ENCODE peak calls at places on chromosomes 4 and X, in four cellular contexts. F is OCI-LY7, R is DMS153, W is ELR. Y is an unnamed sample.

GRCh38 chrX:153924149-153924861 is 1.8 kb downstream of the ARHGAP4 start:
- DNase-seq in F (peak; percentile 76), R (peak; percentile 73), W (peak; percentile 61), Y (no peak)

GRCh38 chrX:102516314-102516936 is at the start of gene TMSB15A:
- DNase-seq in W (peak; percentile 52), R (peak; percentile 21), F (no peak), Y (no peak)

GRCh38 chrX:1466232-1466661 is 13.5 kb upstream of the ASMTL start:
- DNase-seq in R (no peak), F (no peak), W (no peak), Y (no peak)

GRCh38 chr4:85318415-85318814 is 156.5 kb upstream of the ARHGAP24 start:
- DNase-seq in R (no peak), F (no peak), W (no peak), Y (no peak)

GRCh38 chr4:118974758-118975157 is 86.1 kb downstream of the SYNPO2 start:
- DNase-seq in F (no peak), W (peak; percentile 50), R (no peak), Y (no peak)

GRCh38 chrX:40300286-40300890 is 202.6 kb upstream of the BCOR start:
- DNase-seq in F (no peak), W (no peak), R (no peak), Y (no peak)

GRCh38 chr4:103207673-103208072 is 9.5 kb upstream of the CENPE start:
- DNase-seq in W (peak; percentile 10), F (no peak), R (peak; percentile 5), Y (no peak)

GRCh38 chr4:184417802-184418511 is 56.4 kb downstream of the IRF2 start:
- DNase-seq in W (peak; percentile 92), F (no peak), R (no peak), Y (peak; percentile 51)

GRCh38 chr4:84568496-84568895 is 14.4 kb upstream of the CDS1 start:
- DNase-seq in W (no peak), F (no peak), R (no peak), Y (no peak)

GRCh38 chr4:48781968-48782367 is 1.9 kb upstream of the FRYL start:
- DNase-seq in F (peak; percentile 23), W (no peak), R (no peak), Y (no peak)

GRCh38 chr4:185165605-185166063 is 22.6 kb downstream of the SLC25A4 start:
- DNase-seq in R (no peak), F (no peak), W (no peak), Y (peak; percentile 34)

GRCh38 chrX:130167040-130167439 is 1.4 kb upstream of the AIFM1 start:
- DNase-seq in W (no peak), F (no peak), R (no peak), Y (no peak)

GRCh38 chrX:78886550-78886949 is 58.6 kb upstream of the P2RY10 start:
- DNase-seq in F (peak; percentile 11), R (no peak), W (peak; percentile 4), Y (no peak)

GRCh38 chrX:100928660-100929613 is at the start of gene XKRX:
- DNase-seq in R (no peak), F (peak; percentile 81), W (peak; percentile 37), Y (no peak)

GRCh38 chr4:76208005-76208765 is 5.4 kb downstream of the SCARB2 start:
- DNase-seq in W (peak; percentile 92), R (peak; percentile 73), F (no peak), Y (peak; percentile 66)

GRCh38 chr4:143351149-143351691 is 14.5 kb downstream of the GAB1 start:
- DNase-seq in F (no peak), W (no peak), R (no peak), Y (no peak)

GRCh38 chr4:17578482-17578891 is 1.5 kb downstream of the LAP3 start:
- DNase-seq in W (peak; percentile 21), F (peak; percentile 59), R (no peak), Y (no peak)

GRCh38 chrX:128543114-128543513 is 490.9 kb upstream of the ACTRT1 start:
- DNase-seq in F (no peak), W (no peak), R (no peak), Y (no peak)

GRCh38 chrX:44906041-44906440 is 33.1 kb downstream of the KDM6A start:
- DNase-seq in R (no peak), F (peak; percentile 52), W (no peak), Y (no peak)

GRCh38 chr4:39320381-39321115 is 45.6 kb downstream of the RFC1 start:
- DNase-seq in R (no peak), F (no peak), W (peak; percentile 62), Y (no peak)

GRCh38 chrX:39891781-39892180 is 206.0 kb downstream of the BCOR start:
- DNase-seq in R (no peak), W (no peak), F (peak; percentile 69), Y (no peak)

GRCh38 chrX:153560000-153560399 is 38.9 kb downstream of the CCNQ start:
- DNase-seq in R (no peak), F (no peak), W (no peak), Y (no peak)

GRCh38 chr4:8665406-8666360 is 73.1 kb downstream of the CPZ start:
- DNase-seq in F (no peak), R (no peak), W (peak; percentile 42), Y (no peak)

GRCh38 chr4:173025131-173025530 is 143.5 kb upstream of the GALNT7 start:
- DNase-seq in W (peak; percentile 77), R (peak; percentile 80), F (peak; percentile 78), Y (no peak)

GRCh38 chrX:56728752-56729151 is 291 bp upstream of the NBDY start:
- DNase-seq in W (peak; percentile 24), F (peak; percentile 43), R (no peak), Y (no peak)

GRCh38 chrX:70089575-70090297 is 27.5 kb downstream of the OTUD6A start:
- DNase-seq in F (no peak), R (no peak), W (peak; percentile 62), Y (peak; percentile 47)

GRCh38 chr4:155952546-155952945 is 1.1 kb downstream of the CTSO start:
- DNase-seq in W (peak; percentile 47), R (no peak), F (no peak), Y (no peak)

GRCh38 chr4:185396724-185397402 is at the start of gene ANKRD37:
- DNase-seq in R (peak; percentile 72), W (no peak), F (no peak), Y (no peak)

Y was measured in GM04503.